ENCODE peak calls at places on chromosomes 7 and 10, in four cellular contexts. E is neural progenitor cell, S is left ventricle myocardium inferior, F is adrenal gland. D is an unnamed sample. For H3K4me1 and H3K9me3, the result is how much of the 10 kb centered on the place peaks cover.

GRCh38 chr7:142901426-142902259 is 16.1 kb upstream of the TRPV6 start:
- DNase-seq in E (peak), S (no peak), F (no peak), D (no peak)

GRCh38 chr7:101891936-101892640 is 74.7 kb downstream of the CUX1 start:
- DNase-seq in E (no peak), S (no peak), F (no peak), D (no peak)

GRCh38 chr10:65270969-65271368 is 1654.9 kb upstream of the LRRTM3 start:
- DNase-seq in E (no peak), S (no peak), F (no peak), D (no peak)

GRCh38 chr10:132297521-132297920 is 10.2 kb downstream of the STK32C start:
- DNase-seq in E (peak), S (no peak), F (no peak), D (no peak)

GRCh38 chr10:59337254-59337653 is 25.1 kb downstream of the FAM13C start:
- DNase-seq in E (peak), S (no peak), F (peak), D (no peak)

GRCh38 chr10:51397695-51398094 is 301.7 kb downstream of the CSTF2T start:
- DNase-seq in E (no peak), S (peak), F (peak), D (no peak)

GRCh38 chr7:139825666-139826290 is 3.3 kb upstream of the TBXAS1 start:
- DNase-seq in E (no peak), S (no peak), F (no peak), D (no peak)

GRCh38 chr10:49798275-49798674 is 36.2 kb upstream of the OGDHL start:
- DNase-seq in E (no peak), S (no peak), F (no peak), D (no peak)

GRCh38 chr10:95909591-95909990 is 1.8 kb downstream of the CC2D2B start:
- DNase-seq in E (no peak), S (no peak), F (no peak), D (no peak)

GRCh38 chr7:4739528-4739992 is 35.9 kb upstream of the AP5Z1 start:
- DNase-seq in E (peak), S (no peak), F (peak), D (no peak)

GRCh38 chr7:112056409-112056808 is 149.8 kb downstream of the DOCK4 start:
- DNase-seq in E (peak), S (no peak), F (no peak), D (no peak)

GRCh38 chr7:105876091-105876963 is at the start of gene ATXN7L1:
- DNase-seq in E (peak), S (peak), F (peak), D (peak)

GRCh38 chr7:136179829-136180721 is 202.9 kb upstream of the MTPN start:
- DNase-seq in E (peak), S (no peak), F (no peak), D (no peak)

GRCh38 chr10:86440874-86441838 is 74.6 kb upstream of the GRID1 start:
- DNase-seq in E (no peak), S (no peak), F (peak), D (no peak)

GRCh38 chr7:129218514-129219036 is 6.3 kb upstream of the AHCYL2 start:
- DNase-seq in E (peak), S (peak), F (peak), D (peak)

GRCh38 chr7:98250789-98251188 is 1.2 kb downstream of the TECPR1 start:
- DNase-seq in E (no peak), S (no peak), F (no peak), D (no peak)

GRCh38 chr10:22897371-22897770 is 30.5 kb upstream of the ARMC3 start:
- DNase-seq in E (no peak), S (no peak), F (no peak), D (no peak)

GRCh38 chr10:19788075-19788686 is 28.1 kb upstream of the PLXDC2 start:
- DNase-seq in E (peak), S (no peak), F (peak), D (no peak)

GRCh38 chr10:100729877-100730738 is 15.3 kb upstream of the PAX2 start:
- DNase-seq in E (peak), S (no peak), F (no peak), D (no peak)

GRCh38 chr10:86443069-86443468 is 76.5 kb upstream of the GRID1 start:
- DNase-seq in E (no peak), S (no peak), F (no peak), D (no peak)

GRCh38 chr7:121530251-121531174 is 134.4 kb upstream of the FAM3C start:
- DNase-seq in E (no peak), S (no peak), F (no peak), D (no peak)

GRCh38 chr10:4701016-4701415 is 125.0 kb upstream of the AKR1E2 start:
- DNase-seq in E (no peak), S (no peak), F (no peak), D (no peak)

GRCh38 chr7:129919492-129919891 is 33.3 kb downstream of the UBE2H start:
- DNase-seq in E (no peak), S (no peak), F (no peak), D (no peak)

GRCh38 chr7:38160003-38160571 is 18.0 kb upstream of the STARD3NL start:
- DNase-seq in E (no peak), S (no peak), F (no peak), D (no peak)

GRCh38 chr10:15314482-15315070 is 56.5 kb downstream of the FAM171A1 start:
- DNase-seq in E (no peak), S (no peak), F (no peak), D (no peak)

GRCh38 chr10:86535057-86535882 is 13.7 kb upstream of the WAPL start:
- DNase-seq in E (peak), S (peak), F (peak), D (peak)

GRCh38 chr10:7797582-7797981 is 9.6 kb downstream of the ATP5F1C start:
- DNase-seq in E (no peak), S (peak), F (peak), D (peak)

GRCh38 chr7:107147464-107148214 is 21.2 kb upstream of the HBP1 start:
- DNase-seq in E (peak), S (no peak), F (peak), D (no peak)

GRCh38 chr7:98240961-98241673 is 10.9 kb downstream of the TECPR1 start:
- DNase-seq in E (peak), S (no peak), F (peak), D (peak)

GRCh38 chr7:42106562-42106961 is 130.4 kb downstream of the GLI3 start:
- DNase-seq in E (no peak), S (no peak), F (no peak), D (no peak)

GRCh38 chr7:42107484-42107883 is 129.5 kb downstream of the GLI3 start:
- DNase-seq in E (peak), S (no peak), F (peak), D (no peak)

GRCh38 chr7:42108803-42109528 is 128.0 kb downstream of the GLI3 start:
- DNase-seq in E (no peak), S (no peak), F (no peak), D (no peak)

GRCh38 chr7:42105541-42106349 is 131.3 kb downstream of the GLI3 start:
- DNase-seq in E (no peak), S (no peak), F (no peak), D (no peak)

GRCh38 chr7:42110333-42110732 is 126.7 kb downstream of the GLI3 start:
- DNase-seq in E (no peak), S (no peak), F (no peak), D (no peak)
- H3K4me1 ChIP-seq in E (under half), S (under half), F (under half), D (under half)

DNA sequence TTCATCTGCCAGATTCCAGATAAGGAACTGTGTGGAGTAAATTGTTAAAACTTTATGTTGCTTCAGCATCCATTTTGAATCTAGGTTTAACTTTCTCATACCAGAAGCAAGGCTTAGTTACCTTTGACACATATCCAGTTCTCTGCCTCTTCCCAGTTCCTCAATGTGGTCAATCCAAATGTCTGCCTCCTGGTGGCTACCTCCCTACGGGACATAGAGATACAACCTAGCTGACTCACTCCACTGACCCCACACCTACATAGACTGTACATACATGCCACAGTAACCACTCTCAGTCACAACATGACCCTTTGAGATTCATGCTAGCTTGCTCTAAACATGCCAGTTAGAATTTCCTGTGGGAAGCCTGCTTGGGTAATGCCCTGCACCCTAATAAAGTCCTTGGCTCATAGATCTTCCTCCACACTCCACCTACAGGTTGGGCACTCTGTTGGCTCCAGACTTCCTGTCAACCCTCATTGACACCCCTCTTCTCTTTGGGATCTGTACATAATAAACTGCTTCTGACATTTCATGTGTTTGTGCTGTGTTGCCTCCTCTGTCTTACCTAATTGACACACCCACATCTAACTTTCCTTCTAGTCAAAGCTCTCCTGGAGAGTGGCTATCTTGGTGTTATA is 278.1 kb downstream of the HTR7 start:
- DNase-seq in E (peak), S (no peak), F (no peak), D (no peak)
- TF ChIP-seq CTCF in E (peak), S (no peak), F (no peak), D (no peak)

DNA sequence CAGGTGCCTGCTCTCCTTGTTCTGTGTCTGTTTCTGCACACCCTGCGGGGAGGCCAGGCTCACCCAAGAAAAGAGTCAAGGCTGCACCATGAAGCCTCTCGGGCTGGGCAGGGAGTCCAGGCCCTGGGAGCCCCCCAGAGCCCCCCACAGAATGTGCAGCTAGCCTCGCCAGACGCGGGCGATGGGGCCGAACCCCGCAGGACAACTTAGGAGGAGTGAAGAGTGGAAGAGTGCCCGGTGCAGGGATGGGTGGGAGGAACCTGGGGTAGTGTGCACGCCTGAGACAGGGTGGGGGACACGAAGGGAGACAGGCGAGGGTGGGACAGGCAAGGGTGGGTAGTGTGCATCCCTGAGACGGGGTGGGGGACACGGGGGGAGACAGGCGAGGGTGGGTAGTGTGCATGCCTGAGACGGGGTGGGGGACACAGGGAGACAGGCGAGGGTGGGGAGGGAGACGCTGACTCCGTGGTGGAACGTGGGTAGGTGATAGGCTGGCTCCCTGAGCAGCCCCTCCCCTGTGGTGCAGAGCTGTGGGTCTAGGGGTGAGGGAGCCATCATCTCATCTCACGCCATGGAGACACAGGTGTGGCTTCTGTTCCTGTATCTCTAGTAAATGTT is 615.4 kb downstream of the DNAJB6 start:
- DNase-seq in E (no peak), S (no peak), F (no peak), D (no peak)
- H3K9me3 ChIP-seq in E (under half), S (under half), F (under half), D (under half)

DNA sequence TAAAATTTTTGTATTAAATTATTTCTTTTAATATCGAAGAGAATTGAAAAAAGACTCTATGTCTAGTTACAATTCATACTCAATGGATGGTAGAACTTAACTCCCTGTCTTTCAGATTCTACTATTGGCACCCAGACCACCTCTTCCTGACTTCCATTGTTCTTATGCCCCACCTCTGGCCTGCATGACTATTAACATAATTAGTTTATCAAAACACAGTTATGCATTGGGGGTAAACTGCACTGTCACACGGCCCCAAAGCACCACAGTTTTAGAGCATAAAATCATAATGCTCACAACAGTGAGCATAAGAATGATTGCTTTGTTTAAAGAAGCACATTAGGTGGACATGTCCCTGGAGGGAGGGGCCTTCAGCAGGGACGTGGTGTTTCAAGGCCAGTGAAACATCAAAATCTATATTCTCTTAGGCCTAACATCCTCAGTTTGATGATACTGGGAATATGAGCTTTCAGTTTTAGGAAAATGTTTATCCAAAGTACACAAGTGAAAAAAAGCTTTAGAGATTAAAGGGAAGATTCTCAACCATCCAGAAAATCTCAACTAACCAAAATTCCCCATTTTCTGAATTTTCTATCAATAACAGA is 79.8 kb downstream of the NRP1 start:
- DNase-seq in E (no peak), S (no peak), F (no peak), D (no peak)
- H3K4me1 ChIP-seq in E (under half), S (half or more), F (under half), D (under half)

GRCh38 chr7:1514407-1514806 is 10.2 kb upstream of the INTS1 start:
- DNase-seq in E (no peak), S (no peak), F (no peak), D (no peak)

GRCh38 chr7:1514993-1515392 is 10.8 kb upstream of the INTS1 start:
- DNase-seq in E (no peak), S (no peak), F (no peak), D (no peak)

GRCh38 chr7:1512781-1513656 is 8.8 kb upstream of the INTS1 start:
- DNase-seq in E (no peak), S (peak), F (peak), D (no peak)

GRCh38 chr7:1511829-1512422 is 7.7 kb upstream of the INTS1 start:
- DNase-seq in E (no peak), S (no peak), F (no peak), D (no peak)

GRCh38 chr7:1513657-1514095 is 9.5 kb upstream of the INTS1 start:
- DNase-seq in E (no peak), S (peak), F (peak), D (no peak)
- TF ChIP-seq CTCF in E (no peak), S (no peak), F (no peak), D (no peak)

GRCh38 chr7:64632029-64632428 is 33.9 kb upstream of the ZNF107 start:
- DNase-seq in E (no peak), S (no peak), F (no peak), D (no peak)
- H3K9me3 ChIP-seq in E (under half), S (under half), F (under half), D (under half)

GRCh38 chr7:8516976-8517375 is 83.6 kb downstream of the NXPH1 start:
- DNase-seq in E (no peak), S (no peak), F (no peak), D (no peak)
- H3K4me1 ChIP-seq in E (under half), S (under half), F (under half), D (under half)

DNA sequence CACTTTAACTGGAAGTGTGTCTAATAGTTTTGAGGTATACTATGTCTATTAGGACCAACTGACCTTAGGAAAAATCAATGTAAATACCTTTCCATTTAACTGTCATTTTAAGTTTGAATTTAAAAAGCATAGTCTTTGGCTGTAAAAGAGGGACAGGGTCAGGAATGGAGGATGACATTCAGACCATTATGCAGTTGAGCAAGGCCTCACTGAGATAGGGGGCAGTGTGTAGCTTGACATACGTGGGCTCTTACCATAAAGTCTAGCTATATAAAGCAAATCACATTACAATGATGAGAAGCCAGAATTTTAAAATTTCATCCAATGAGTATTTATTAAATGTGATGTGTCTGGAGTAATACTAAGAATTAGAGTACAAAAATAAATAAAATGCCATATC is 17.9 kb downstream of the PALS2 start:
- DNase-seq in E (peak), S (no peak), F (no peak), D (no peak)
- TF ChIP-seq CTCF in E (peak), S (no peak), F (no peak), D (no peak)

GRCh38 chr7:33087356-33087755 is 21.8 kb downstream of the RP9 start:
- DNase-seq in E (no peak), S (no peak), F (no peak), D (no peak)
- H3K9me3 ChIP-seq in E (under half), S (under half), F (under half), D (under half)

GRCh38 chr7:69826283-69826682 is 228.0 kb downstream of the AUTS2 start:
- DNase-seq in E (no peak), S (no peak), F (no peak), D (no peak)

GRCh38 chr7:69820479-69821192 is 222.4 kb downstream of the AUTS2 start:
- DNase-seq in E (no peak), S (no peak), F (no peak), D (no peak)

GRCh38 chr7:69827140-69827919 is 229.1 kb downstream of the AUTS2 start:
- DNase-seq in E (no peak), S (no peak), F (no peak), D (no peak)

GRCh38 chr7:69823151-69823744 is 225.0 kb downstream of the AUTS2 start:
- DNase-seq in E (no peak), S (no peak), F (no peak), D (no peak)

GRCh38 chr7:69825031-69825681 is 226.9 kb downstream of the AUTS2 start:
- DNase-seq in E (no peak), S (no peak), F (no peak), D (no peak)
- H3K4me1 ChIP-seq in E (under half), S (under half), F (under half), D (under half)